ENCODE peak calls at places on chromosomes 5 and 9, in ten cellular contexts. One of them, this sample, is unnamed.
A peak's percentile ranks its signal among the peaks of the same experiment; 100 is the strongest.

GRCh38 chr9:2992427-2992826 is 148.5 kb upstream of the PUM3 start:
- DNase-seq in cardiac muscle cell: no peak
- DNase-seq in pancreas: no peak
- DNase-seq in transverse colon: no peak
- DNase-seq in kidney: no peak
- DNase-seq in left ventricle myocardium inferior: no peak
- DNase-seq in K562: no peak
- DNase-seq in tibial nerve: no peak
- DNase-seq in esophagus muscularis mucosa: peak; percentile 29
- DNase-seq in PC-9: no peak
- DNase-seq in this sample: no peak

GRCh38 chr5:179122411-179123108 is 62.4 kb downstream of the ZNF354C start:
- DNase-seq in transverse colon: no peak
- DNase-seq in tibial nerve: no peak
- DNase-seq in pancreas: no peak
- DNase-seq in cardiac muscle cell: no peak
- DNase-seq in K562: no peak
- DNase-seq in esophagus muscularis mucosa: no peak
- DNase-seq in left ventricle myocardium inferior: no peak
- DNase-seq in PC-9: no peak
- DNase-seq in kidney: peak; percentile 56
- DNase-seq in this sample: no peak

GRCh38 chr9:95731876-95732275 is 143.6 kb upstream of the ERCC6L2 start:
- DNase-seq in left ventricle myocardium inferior: no peak
- DNase-seq in cardiac muscle cell: no peak
- DNase-seq in pancreas: no peak
- DNase-seq in transverse colon: no peak
- DNase-seq in K562: no peak
- DNase-seq in kidney: no peak
- DNase-seq in tibial nerve: no peak
- DNase-seq in esophagus muscularis mucosa: no peak
- DNase-seq in PC-9: no peak
- DNase-seq in this sample: no peak

GRCh38 chr5:124661317-124662141 is 84.9 kb downstream of the ZNF608 start:
- DNase-seq in PC-9: peak; percentile 98
- DNase-seq in transverse colon: no peak
- DNase-seq in cardiac muscle cell: peak; percentile 82
- DNase-seq in esophagus muscularis mucosa: peak; percentile 72
- DNase-seq in left ventricle myocardium inferior: no peak
- DNase-seq in tibial nerve: no peak
- DNase-seq in pancreas: peak; percentile 56
- DNase-seq in K562: no peak
- DNase-seq in kidney: no peak
- DNase-seq in this sample: no peak

GRCh38 chr9:70421272-70422180 is 7.1 kb upstream of the KLF9 start:
- DNase-seq in transverse colon: no peak
- DNase-seq in kidney: no peak
- DNase-seq in K562: no peak
- DNase-seq in esophagus muscularis mucosa: no peak
- DNase-seq in tibial nerve: peak; percentile 42
- DNase-seq in left ventricle myocardium inferior: no peak
- DNase-seq in pancreas: no peak
- DNase-seq in PC-9: no peak
- DNase-seq in cardiac muscle cell: no peak
- DNase-seq in this sample: no peak

GRCh38 chr9:136437430-136437829 is 2.2 kb downstream of the INPP5E start:
- DNase-seq in kidney: peak; percentile 63
- DNase-seq in PC-9: no peak
- DNase-seq in tibial nerve: no peak
- DNase-seq in transverse colon: no peak
- DNase-seq in left ventricle myocardium inferior: no peak
- DNase-seq in cardiac muscle cell: no peak
- DNase-seq in pancreas: no peak
- DNase-seq in esophagus muscularis mucosa: no peak
- DNase-seq in K562: no peak
- DNase-seq in this sample: no peak

GRCh38 chr5:33828611-33829286 is 63.0 kb downstream of the ADAMTS12 start:
- DNase-seq in tibial nerve: no peak
- DNase-seq in transverse colon: no peak
- DNase-seq in esophagus muscularis mucosa: no peak
- DNase-seq in cardiac muscle cell: no peak
- DNase-seq in K562: no peak
- DNase-seq in kidney: no peak
- DNase-seq in left ventricle myocardium inferior: no peak
- DNase-seq in pancreas: no peak
- DNase-seq in PC-9: no peak
- DNase-seq in this sample: no peak

GRCh38 chr5:117027384-117027783 is 452.8 kb upstream of the SEMA6A start:
- DNase-seq in left ventricle myocardium inferior: no peak
- DNase-seq in transverse colon: no peak
- DNase-seq in kidney: no peak
- DNase-seq in K562: no peak
- DNase-seq in tibial nerve: no peak
- DNase-seq in pancreas: no peak
- DNase-seq in esophagus muscularis mucosa: no peak
- DNase-seq in cardiac muscle cell: no peak
- DNase-seq in PC-9: no peak
- DNase-seq in this sample: no peak

GRCh38 chr9:81103597-81104471 is 585.5 kb downstream of the TLE1 start:
- DNase-seq in left ventricle myocardium inferior: no peak
- DNase-seq in cardiac muscle cell: no peak
- DNase-seq in esophagus muscularis mucosa: no peak
- DNase-seq in tibial nerve: no peak
- DNase-seq in kidney: no peak
- DNase-seq in PC-9: no peak
- DNase-seq in K562: no peak
- DNase-seq in transverse colon: no peak
- DNase-seq in pancreas: no peak
- DNase-seq in this sample: no peak

GRCh38 chr9:131448818-131449217 is 53.9 kb upstream of the POMT1 start:
- DNase-seq in tibial nerve: no peak
- DNase-seq in transverse colon: no peak
- DNase-seq in PC-9: no peak
- DNase-seq in K562: no peak
- DNase-seq in esophagus muscularis mucosa: no peak
- DNase-seq in kidney: no peak
- DNase-seq in cardiac muscle cell: no peak
- DNase-seq in pancreas: no peak
- DNase-seq in left ventricle myocardium inferior: no peak
- DNase-seq in this sample: no peak

GRCh38 chr9:83047839-83048775 is 14.8 kb downstream of the RASEF start:
- DNase-seq in PC-9: no peak
- DNase-seq in transverse colon: peak; percentile 22
- DNase-seq in esophagus muscularis mucosa: peak; percentile 62
- DNase-seq in cardiac muscle cell: no peak
- DNase-seq in pancreas: peak; percentile 83
- DNase-seq in tibial nerve: no peak
- DNase-seq in K562: no peak
- DNase-seq in left ventricle myocardium inferior: peak; percentile 19
- DNase-seq in kidney: no peak
- DNase-seq in this sample: no peak

GRCh38 chr5:1183424-1184162 is 17.8 kb upstream of the SLC6A19 start:
- DNase-seq in transverse colon: no peak
- DNase-seq in K562: no peak
- DNase-seq in esophagus muscularis mucosa: no peak
- DNase-seq in kidney: peak; percentile 66
- DNase-seq in PC-9: no peak
- DNase-seq in tibial nerve: no peak
- DNase-seq in left ventricle myocardium inferior: peak; percentile 7
- DNase-seq in pancreas: no peak
- DNase-seq in cardiac muscle cell: no peak
- DNase-seq in this sample: no peak

GRCh38 chr9:91071185-91071990 is 269.8 kb downstream of the SYK start:
- DNase-seq in left ventricle myocardium inferior: no peak
- DNase-seq in esophagus muscularis mucosa: peak; percentile 83
- DNase-seq in cardiac muscle cell: no peak
- DNase-seq in pancreas: no peak
- DNase-seq in tibial nerve: no peak
- DNase-seq in PC-9: peak; percentile 94
- DNase-seq in transverse colon: no peak
- DNase-seq in K562: peak; percentile 16
- DNase-seq in kidney: no peak
- DNase-seq in this sample: no peak

GRCh38 chr5:81134566-81134965 is 98.6 kb upstream of the CKMT2 start:
- DNase-seq in kidney: no peak
- DNase-seq in pancreas: no peak
- DNase-seq in esophagus muscularis mucosa: no peak
- DNase-seq in left ventricle myocardium inferior: no peak
- DNase-seq in cardiac muscle cell: no peak
- DNase-seq in tibial nerve: no peak
- DNase-seq in PC-9: no peak
- DNase-seq in transverse colon: no peak
- DNase-seq in K562: no peak
- DNase-seq in this sample: no peak

GRCh38 chr5:143026380-143026779 is 256.2 kb downstream of the ARHGAP26 start:
- DNase-seq in PC-9: no peak
- DNase-seq in left ventricle myocardium inferior: no peak
- DNase-seq in cardiac muscle cell: no peak
- DNase-seq in transverse colon: no peak
- DNase-seq in esophagus muscularis mucosa: no peak
- DNase-seq in pancreas: no peak
- DNase-seq in tibial nerve: no peak
- DNase-seq in kidney: no peak
- DNase-seq in K562: peak; percentile 82
- DNase-seq in this sample: no peak
- H3K27ac ChIP-seq in PC-9: no peak overlapping the region
- H3K27ac ChIP-seq in left ventricle myocardium inferior: peak overlapping the region; percentile 86
- H3K27ac ChIP-seq in cardiac muscle cell: no peak overlapping the region
- H3K27ac ChIP-seq in transverse colon: no peak overlapping the region
- H3K27ac ChIP-seq in esophagus muscularis mucosa: no peak overlapping the region
- H3K27ac ChIP-seq in pancreas: no peak overlapping the region
- H3K27ac ChIP-seq in tibial nerve: no peak overlapping the region
- H3K27ac ChIP-seq in kidney: no peak overlapping the region
- H3K27ac ChIP-seq in K562: no peak overlapping the region
- H3K27ac ChIP-seq in this sample: no peak overlapping the region

DNA sequence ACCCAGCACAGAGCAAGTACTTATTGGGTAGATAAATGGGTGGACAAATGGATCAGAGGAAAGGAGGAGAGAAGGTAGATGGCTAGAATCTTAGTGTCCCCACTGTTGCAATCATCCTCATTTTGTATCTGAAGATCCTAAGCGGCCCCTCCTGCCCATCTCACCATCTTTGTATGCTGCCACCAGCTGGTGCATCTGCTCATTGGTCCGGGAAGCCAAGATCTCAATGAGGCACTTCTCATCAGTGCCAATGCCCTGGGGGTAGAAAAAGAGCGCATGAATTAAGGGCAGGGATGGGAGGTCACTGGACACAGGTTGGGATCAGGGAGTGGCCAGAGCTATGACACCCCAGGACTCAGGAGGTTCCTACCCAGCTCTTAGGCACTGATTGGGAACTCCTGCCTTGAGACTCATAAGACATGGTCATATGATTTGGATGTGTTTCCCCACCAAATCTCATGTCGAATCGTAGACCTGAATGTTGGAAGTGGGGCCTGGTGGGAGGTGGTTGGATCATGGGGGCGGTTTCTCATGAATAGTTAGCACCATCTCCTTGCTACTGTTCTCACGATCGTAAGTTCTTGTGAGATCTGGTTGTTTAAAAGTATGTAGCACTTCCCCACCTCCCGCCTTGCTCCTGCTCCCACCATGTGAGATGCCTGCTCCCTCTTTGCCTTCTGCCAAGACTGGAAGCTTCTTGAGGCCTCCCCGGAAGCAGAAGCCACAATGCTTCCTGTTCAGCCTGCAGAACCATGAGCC is 20.3 kb downstream of the ANXA6 start:
- DNase-seq in left ventricle myocardium inferior: no peak
- DNase-seq in cardiac muscle cell: no peak
- DNase-seq in transverse colon: no peak
- DNase-seq in pancreas: no peak
- DNase-seq in K562: no peak
- DNase-seq in esophagus muscularis mucosa: no peak
- DNase-seq in kidney: no peak
- DNase-seq in tibial nerve: no peak
- DNase-seq in PC-9: no peak
- DNase-seq in this sample: no peak
- TF ChIP-seq CTCF in left ventricle myocardium inferior: no peak
- TF ChIP-seq CTCF in cardiac muscle cell: no peak
- TF ChIP-seq CTCF in transverse colon: no peak
- TF ChIP-seq CTCF in pancreas: no peak
- TF ChIP-seq CTCF in K562: no peak
- TF ChIP-seq CTCF in esophagus muscularis mucosa: no peak
- TF ChIP-seq CTCF in kidney: no peak
- TF ChIP-seq CTCF in tibial nerve: no peak
- TF ChIP-seq CTCF in PC-9: no peak
- TF ChIP-seq CTCF in this sample: no peak

GRCh38 chr5:2272039-2272438 is 389.3 kb upstream of the IRX4 start:
- DNase-seq in cardiac muscle cell: no peak
- DNase-seq in transverse colon: no peak
- DNase-seq in K562: no peak
- DNase-seq in kidney: no peak
- DNase-seq in PC-9: no peak
- DNase-seq in tibial nerve: no peak
- DNase-seq in pancreas: no peak
- DNase-seq in left ventricle myocardium inferior: no peak
- DNase-seq in esophagus muscularis mucosa: no peak
- DNase-seq in this sample: no peak

GRCh38 chr5:2271280-2271679 is 388.6 kb upstream of the IRX4 start:
- DNase-seq in transverse colon: no peak
- DNase-seq in left ventricle myocardium inferior: no peak
- DNase-seq in esophagus muscularis mucosa: no peak
- DNase-seq in kidney: no peak
- DNase-seq in tibial nerve: no peak
- DNase-seq in PC-9: no peak
- DNase-seq in cardiac muscle cell: no peak
- DNase-seq in K562: no peak
- DNase-seq in pancreas: no peak
- DNase-seq in this sample: no peak

GRCh38 chr5:2270467-2270866 is 387.7 kb upstream of the IRX4 start:
- DNase-seq in esophagus muscularis mucosa: no peak
- DNase-seq in K562: no peak
- DNase-seq in left ventricle myocardium inferior: no peak
- DNase-seq in kidney: no peak
- DNase-seq in pancreas: no peak
- DNase-seq in PC-9: no peak
- DNase-seq in cardiac muscle cell: no peak
- DNase-seq in tibial nerve: no peak
- DNase-seq in transverse colon: no peak
- DNase-seq in this sample: no peak

GRCh38 chr5:2267991-2268390 is 385.3 kb upstream of the IRX4 start:
- DNase-seq in pancreas: no peak
- DNase-seq in left ventricle myocardium inferior: no peak
- DNase-seq in esophagus muscularis mucosa: no peak
- DNase-seq in PC-9: no peak
- DNase-seq in kidney: no peak
- DNase-seq in K562: no peak
- DNase-seq in tibial nerve: no peak
- DNase-seq in transverse colon: no peak
- DNase-seq in cardiac muscle cell: no peak
- DNase-seq in this sample: no peak

GRCh38 chr5:2269656-2270055 is 386.9 kb upstream of the IRX4 start:
- DNase-seq in left ventricle myocardium inferior: no peak
- DNase-seq in tibial nerve: no peak
- DNase-seq in PC-9: no peak
- DNase-seq in pancreas: no peak
- DNase-seq in K562: no peak
- DNase-seq in transverse colon: no peak
- DNase-seq in kidney: no peak
- DNase-seq in cardiac muscle cell: no peak
- DNase-seq in esophagus muscularis mucosa: no peak
- DNase-seq in this sample: no peak
- H3K9me3 ChIP-seq in left ventricle myocardium inferior: no peaks in the 10 kb centered on the region
- H3K9me3 ChIP-seq in tibial nerve: no peaks in the 10 kb centered on the region
- H3K9me3 ChIP-seq in PC-9: no peaks in the 10 kb centered on the region
- H3K9me3 ChIP-seq in pancreas: no peaks in the 10 kb centered on the region
- H3K9me3 ChIP-seq in K562: no peaks in the 10 kb centered on the region
- H3K9me3 ChIP-seq in transverse colon: no peaks in the 10 kb centered on the region
- H3K9me3 ChIP-seq in kidney: no peaks in the 10 kb centered on the region
- H3K9me3 ChIP-seq in cardiac muscle cell: no peaks in the 10 kb centered on the region
- H3K9me3 ChIP-seq in esophagus muscularis mucosa: no peaks in the 10 kb centered on the region
- H3K9me3 ChIP-seq in this sample: no peaks in the 10 kb centered on the region

GRCh38 chr5:140267201-140267540 is 35.7 kb downstream of the PFDN1 start:
- DNase-seq in pancreas: no peak
- DNase-seq in K562: no peak
- DNase-seq in cardiac muscle cell: no peak
- DNase-seq in tibial nerve: no peak
- DNase-seq in esophagus muscularis mucosa: no peak
- DNase-seq in PC-9: no peak
- DNase-seq in kidney: no peak
- DNase-seq in transverse colon: no peak
- DNase-seq in left ventricle myocardium inferior: no peak
- DNase-seq in this sample: no peak
- H3K27ac ChIP-seq in pancreas: no peak overlapping the region
- H3K27ac ChIP-seq in K562: peak overlapping the region; percentile 26
- H3K27ac ChIP-seq in cardiac muscle cell: peak overlapping the region; percentile 76
- H3K27ac ChIP-seq in tibial nerve: no peak overlapping the region
- H3K27ac ChIP-seq in esophagus muscularis mucosa: no peak overlapping the region
- H3K27ac ChIP-seq in PC-9: no peak overlapping the region
- H3K27ac ChIP-seq in kidney: no peak overlapping the region
- H3K27ac ChIP-seq in transverse colon: no peak overlapping the region
- H3K27ac ChIP-seq in left ventricle myocardium inferior: peak overlapping the region; percentile 87
- H3K27ac ChIP-seq in this sample: no peak overlapping the region

This sample was measured in CD4-positive, alpha-beta T cell.